ENCODE peak calls at places on chromosomes 7 and 10, in seven cellular contexts. One of them, this sample, is unnamed.

GRCh38 chr7:73770002-73770859 is at the start of gene CLDN3:
- DNase-seq in activated CD4-positive, alpha-beta T cell treated with anti-CD3 and anti-CD28 coated beads for 4 hours: no peak
- DNase-seq in retina: peak
- DNase-seq in NCI-H1105 treated with DMSO at 0.1 percent for 48 hours: peak
- DNase-seq in heart right ventricle: no peak
- DNase-seq in bronchial epithelial cell: no peak
- DNase-seq in RPMI7951: no peak
- DNase-seq in this sample: no peak

GRCh38 chr10:97188234-97188847 is 2.6 kb upstream of the SLIT1 start:
- DNase-seq in activated CD4-positive, alpha-beta T cell treated with anti-CD3 and anti-CD28 coated beads for 4 hours: no peak
- DNase-seq in retina: no peak
- DNase-seq in NCI-H1105 treated with DMSO at 0.1 percent for 48 hours: peak
- DNase-seq in heart right ventricle: no peak
- DNase-seq in bronchial epithelial cell: no peak
- DNase-seq in RPMI7951: no peak
- DNase-seq in this sample: no peak

GRCh38 chr7:66326501-66327180 is 121.5 kb downstream of the TPST1 start:
- DNase-seq in activated CD4-positive, alpha-beta T cell treated with anti-CD3 and anti-CD28 coated beads for 4 hours: no peak
- DNase-seq in retina: no peak
- DNase-seq in NCI-H1105 treated with DMSO at 0.1 percent for 48 hours: no peak
- DNase-seq in heart right ventricle: no peak
- DNase-seq in bronchial epithelial cell: no peak
- DNase-seq in RPMI7951: peak
- DNase-seq in this sample: no peak

GRCh38 chr10:86047588-86047987 is 319.0 kb downstream of the GRID1 start:
- DNase-seq in activated CD4-positive, alpha-beta T cell treated with anti-CD3 and anti-CD28 coated beads for 4 hours: no peak
- DNase-seq in retina: no peak
- DNase-seq in NCI-H1105 treated with DMSO at 0.1 percent for 48 hours: no peak
- DNase-seq in heart right ventricle: no peak
- DNase-seq in bronchial epithelial cell: no peak
- DNase-seq in RPMI7951: no peak
- DNase-seq in this sample: no peak

GRCh38 chr10:73653701-73654100 is 2.1 kb downstream of the SYNPO2L start:
- DNase-seq in activated CD4-positive, alpha-beta T cell treated with anti-CD3 and anti-CD28 coated beads for 4 hours: no peak
- DNase-seq in retina: no peak
- DNase-seq in NCI-H1105 treated with DMSO at 0.1 percent for 48 hours: no peak
- DNase-seq in heart right ventricle: no peak
- DNase-seq in bronchial epithelial cell: no peak
- DNase-seq in RPMI7951: peak
- DNase-seq in this sample: no peak

GRCh38 chr10:95196053-95196452 is 2.0 kb downstream of the ACSM6 start:
- DNase-seq in activated CD4-positive, alpha-beta T cell treated with anti-CD3 and anti-CD28 coated beads for 4 hours: no peak
- DNase-seq in retina: peak
- DNase-seq in NCI-H1105 treated with DMSO at 0.1 percent for 48 hours: no peak
- DNase-seq in heart right ventricle: no peak
- DNase-seq in bronchial epithelial cell: no peak
- DNase-seq in RPMI7951: no peak
- DNase-seq in this sample: no peak

GRCh38 chr7:24920702-24921679 is 59.0 kb downstream of the OSBPL3 start:
- DNase-seq in activated CD4-positive, alpha-beta T cell treated with anti-CD3 and anti-CD28 coated beads for 4 hours: no peak
- DNase-seq in retina: no peak
- DNase-seq in NCI-H1105 treated with DMSO at 0.1 percent for 48 hours: no peak
- DNase-seq in heart right ventricle: no peak
- DNase-seq in bronchial epithelial cell: no peak
- DNase-seq in RPMI7951: no peak
- DNase-seq in this sample: no peak

GRCh38 chr7:135939268-135939667 is 37.9 kb downstream of the MTPN start:
- DNase-seq in activated CD4-positive, alpha-beta T cell treated with anti-CD3 and anti-CD28 coated beads for 4 hours: no peak
- DNase-seq in retina: no peak
- DNase-seq in NCI-H1105 treated with DMSO at 0.1 percent for 48 hours: no peak
- DNase-seq in heart right ventricle: no peak
- DNase-seq in bronchial epithelial cell: no peak
- DNase-seq in RPMI7951: no peak
- DNase-seq in this sample: no peak

GRCh38 chr10:19290770-19291169 is 242.2 kb downstream of the MALRD1 start:
- DNase-seq in activated CD4-positive, alpha-beta T cell treated with anti-CD3 and anti-CD28 coated beads for 4 hours: no peak
- DNase-seq in retina: no peak
- DNase-seq in NCI-H1105 treated with DMSO at 0.1 percent for 48 hours: no peak
- DNase-seq in heart right ventricle: no peak
- DNase-seq in bronchial epithelial cell: no peak
- DNase-seq in RPMI7951: no peak
- DNase-seq in this sample: no peak

GRCh38 chr10:66625709-66626590 is 299.9 kb upstream of the LRRTM3 start:
- DNase-seq in activated CD4-positive, alpha-beta T cell treated with anti-CD3 and anti-CD28 coated beads for 4 hours: no peak
- DNase-seq in retina: no peak
- DNase-seq in NCI-H1105 treated with DMSO at 0.1 percent for 48 hours: no peak
- DNase-seq in heart right ventricle: no peak
- DNase-seq in bronchial epithelial cell: no peak
- DNase-seq in RPMI7951: no peak
- DNase-seq in this sample: no peak

GRCh38 chr7:88523645-88524044 is 217.0 kb upstream of the STEAP4 start:
- DNase-seq in activated CD4-positive, alpha-beta T cell treated with anti-CD3 and anti-CD28 coated beads for 4 hours: no peak
- DNase-seq in retina: peak
- DNase-seq in NCI-H1105 treated with DMSO at 0.1 percent for 48 hours: no peak
- DNase-seq in heart right ventricle: no peak
- DNase-seq in bronchial epithelial cell: no peak
- DNase-seq in RPMI7951: no peak
- DNase-seq in this sample: no peak

GRCh38 chr7:28243861-28244260 is 63.3 kb upstream of the JAZF1 start:
- DNase-seq in activated CD4-positive, alpha-beta T cell treated with anti-CD3 and anti-CD28 coated beads for 4 hours: no peak
- DNase-seq in retina: no peak
- DNase-seq in NCI-H1105 treated with DMSO at 0.1 percent for 48 hours: no peak
- DNase-seq in heart right ventricle: no peak
- DNase-seq in bronchial epithelial cell: no peak
- DNase-seq in RPMI7951: no peak
- DNase-seq in this sample: no peak

This sample was measured in SK-N-DZ.